ENCODE peak calls at places on chromosomes 3 and 15, in six cellular contexts. D, J, I, A, Q and E are unnamed samples.

GRCh38 chr15:83290236-83290635 is 5.8 kb upstream of the BNC1 start:
- DNase-seq in I (no peak), Q (no peak), D (no peak), J (no peak), A (no peak), E (no peak)

GRCh38 chr3:59766165-59766872 is 716.5 kb upstream of the CFAP20DC start:
- DNase-seq in D (no peak), I (peak), J (no peak), Q (no peak), A (no peak), E (no peak)

GRCh38 chr3:183285828-183286457 is 32.9 kb downstream of the B3GNT5 start:
- DNase-seq in J (no peak), Q (peak), D (no peak), A (peak), I (peak), E (no peak)

GRCh38 chr3:196585044-196585757 is 16.7 kb downstream of the FBXO45 start:
- DNase-seq in J (no peak), A (no peak), Q (no peak), D (no peak), I (no peak), E (no peak)

GRCh38 chr15:99967841-99968371 is 234.7 kb upstream of the LYSMD4 start:
- DNase-seq in Q (peak), I (no peak), J (no peak), D (no peak), A (no peak), E (no peak)

GRCh38 chr3:29711255-29711771 is 430.4 kb downstream of the RBMS3 start:
- DNase-seq in D (no peak), A (no peak), I (no peak), J (no peak), Q (no peak), E (no peak)

GRCh38 chr3:27570421-27571106 is 86.4 kb upstream of the SLC4A7 start:
- DNase-seq in D (no peak), I (no peak), A (peak), J (no peak), Q (no peak), E (no peak)

GRCh38 chr15:65184305-65184943 is 718 bp downstream of the CLPX start:
- DNase-seq in Q (peak), I (peak), D (peak), A (peak), J (peak), E (no peak)

GRCh38 chr3:189937302-189938255 is 183.1 kb downstream of the P3H2 start:
- DNase-seq in A (no peak), J (no peak), I (peak), Q (no peak), D (no peak), E (no peak)

GRCh38 chr3:193016437-193016887 is 98.8 kb upstream of the MB21D2 start:
- DNase-seq in I (no peak), A (peak), J (no peak), D (no peak), Q (peak), E (no peak)

GRCh38 chr3:14847613-14848541 is 29.1 kb downstream of the FGD5 start:
- DNase-seq in A (peak), J (peak), I (no peak), D (no peak), Q (peak), E (no peak)

GRCh38 chr3:13884851-13885703 is 5.2 kb upstream of the WNT7A start:
- DNase-seq in Q (peak), I (no peak), J (peak), D (peak), A (no peak), E (no peak)

GRCh38 chr15:53448215-53449001 is 311.1 kb downstream of the WDR72 start:
- DNase-seq in D (no peak), A (no peak), J (no peak), Q (no peak), I (no peak), E (no peak)

GRCh38 chr3:196697270-196697669 is 14.8 kb downstream of the CEP19 start:
- DNase-seq in I (no peak), J (no peak), A (no peak), Q (no peak), D (no peak), E (no peak)

GRCh38 chr3:183301937-183302580 is 49.0 kb downstream of the B3GNT5 start:
- DNase-seq in Q (no peak), A (no peak), J (no peak), I (peak), D (no peak), E (no peak)

GRCh38 chr3:66452247-66453040 is 48.4 kb downstream of the LRIG1 start:
- DNase-seq in I (no peak), D (no peak), A (peak), Q (no peak), J (no peak), E (no peak)

GRCh38 chr15:85727068-85727467 is 67.7 kb downstream of the KLHL25 start:
- DNase-seq in Q (no peak), D (no peak), A (no peak), I (no peak), J (no peak), E (no peak)

GRCh38 chr15:85726446-85726845 is 68.3 kb downstream of the KLHL25 start:
- DNase-seq in D (no peak), J (no peak), I (no peak), A (no peak), Q (no peak), E (no peak)

GRCh38 chr15:85725564-85725963 is 69.2 kb downstream of the KLHL25 start:
- DNase-seq in Q (no peak), J (no peak), A (no peak), D (no peak), I (no peak), E (no peak)

GRCh38 chr15:85733415-85733814 is 61.3 kb downstream of the KLHL25 start:
- DNase-seq in Q (no peak), J (no peak), D (no peak), A (no peak), I (no peak), E (no peak)

DNA sequence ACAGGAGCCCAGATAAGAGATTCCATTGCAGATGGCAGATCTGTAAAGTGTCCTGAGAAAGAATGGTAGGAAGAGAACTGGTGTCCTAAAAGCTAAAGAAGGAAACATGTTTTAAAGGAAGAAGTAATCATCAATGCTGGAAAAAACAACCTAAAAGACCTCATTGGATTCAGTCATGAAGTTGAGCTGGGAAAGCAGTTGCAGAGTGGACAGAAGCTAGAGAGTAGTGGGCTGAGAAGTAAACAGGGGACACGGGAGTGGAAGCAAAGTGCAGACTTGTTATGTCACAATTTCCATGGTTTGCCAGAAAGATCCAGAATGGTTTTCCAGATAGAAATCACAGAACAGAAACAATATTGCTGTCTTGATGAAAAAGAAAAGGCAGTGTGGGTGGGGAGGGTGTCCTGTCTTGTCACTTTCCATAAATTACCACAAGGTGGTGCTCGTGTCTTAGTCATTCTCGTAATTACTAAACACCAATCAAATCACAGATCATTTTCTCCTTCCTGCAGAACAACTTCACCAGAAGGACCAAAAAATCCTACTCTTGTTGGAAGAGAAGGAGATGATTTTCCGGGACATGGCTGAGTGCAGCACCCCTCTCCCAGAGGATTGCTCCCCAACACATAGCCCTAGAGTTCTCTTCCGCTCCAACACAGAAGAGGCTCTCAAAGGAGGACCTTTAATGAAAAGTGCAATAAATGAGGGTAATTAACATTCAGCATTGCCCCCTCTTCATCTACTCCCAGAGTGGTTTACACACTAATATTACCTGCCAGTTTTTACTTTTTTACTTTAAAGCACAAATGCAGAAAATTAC is 64.5 kb downstream of the KLHL25 start:
- DNase-seq in A (no peak), I (peak), J (peak), Q (no peak), D (no peak), E (no peak)
- TF ChIP-seq CTCF in A (peak), I (peak), J (peak), Q (peak), D (peak), E (peak)

GRCh38 chr3:161310649-161311423 is 60.5 kb downstream of the SPTSSB start:
- DNase-seq in D (no peak), I (no peak), J (no peak), A (no peak), Q (no peak), E (no peak)

GRCh38 chr3:161305095-161305991 is 66.0 kb downstream of the SPTSSB start:
- DNase-seq in D (no peak), Q (no peak), A (no peak), I (peak), J (no peak), E (no peak)
- TF ChIP-seq CTCF in D (peak), Q (peak), A (peak), I (peak), J (peak), E (peak)

DNA sequence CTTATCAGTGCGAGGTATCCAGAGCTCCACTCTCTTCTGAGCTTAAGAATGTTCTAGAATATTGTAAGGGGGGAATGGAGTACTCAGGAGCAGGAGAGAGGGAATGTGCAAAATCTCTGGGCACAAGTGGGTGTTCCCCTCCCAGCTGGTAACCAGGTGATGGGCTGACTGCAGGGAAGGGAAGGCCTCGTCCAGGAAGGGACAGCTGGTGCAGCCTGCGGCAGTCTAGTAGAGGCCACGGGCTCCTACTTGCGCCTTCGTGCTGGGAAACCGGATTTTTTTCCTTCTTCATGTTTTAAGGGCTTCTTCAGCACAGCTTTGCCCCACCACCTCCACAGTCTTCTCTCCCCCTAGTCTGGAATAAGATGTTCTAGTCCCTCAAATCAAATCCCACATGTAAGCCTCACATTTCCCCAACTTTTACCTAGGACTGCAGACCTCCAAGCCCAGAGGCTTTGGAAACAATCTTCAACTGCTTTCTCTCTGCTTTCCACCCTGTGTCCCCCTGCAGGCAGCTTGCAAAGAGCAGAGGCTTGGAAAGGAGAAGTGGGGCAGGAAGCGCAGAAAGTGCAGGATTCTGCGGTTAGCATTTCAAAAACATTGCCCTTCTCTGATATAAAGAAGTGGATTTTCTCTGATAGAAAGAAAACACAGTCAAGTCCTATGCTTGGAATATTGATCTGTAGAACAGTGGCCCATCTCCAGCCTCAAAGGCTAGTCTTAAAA is 11.9 kb upstream of the CGNL1 start:
- DNase-seq in J (no peak), I (peak), D (no peak), Q (no peak), A (no peak), E (no peak)
- TF ChIP-seq CTCF in J (no peak), I (peak), D (peak), Q (peak), A (peak), E (no peak)

GRCh38 chr3:62833538-62833937 is 41.7 kb downstream of the CADPS start:
- DNase-seq in J (no peak), I (no peak), A (no peak), D (no peak), Q (no peak), E (no peak)
- TF ChIP-seq CTCF in J (peak), I (no peak), A (peak), D (peak), Q (no peak), E (no peak)

DNA sequence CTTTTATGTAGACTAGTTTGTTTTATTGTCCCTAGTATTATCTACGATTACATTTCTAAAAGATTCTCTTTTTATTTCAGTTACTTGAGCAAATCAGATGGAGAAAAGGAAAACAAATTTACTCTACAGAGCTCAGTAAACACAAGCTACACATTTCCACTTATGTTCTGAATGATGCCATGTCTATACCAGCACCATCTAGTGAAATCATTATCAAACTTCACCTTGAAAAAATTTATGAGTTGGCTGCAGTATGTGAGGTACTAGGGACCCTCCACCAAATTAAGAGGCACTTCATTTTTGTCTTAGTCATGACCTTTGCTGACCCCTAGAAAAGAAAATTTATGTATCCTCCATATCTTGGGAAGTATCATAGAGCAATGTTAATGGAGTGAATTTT is 827.4 kb downstream of the SI start:
- DNase-seq in J (no peak), Q (no peak), A (no peak), D (no peak), I (no peak), E (no peak)
- TF ChIP-seq CTCF in J (no peak), Q (no peak), A (no peak), D (no peak), I (no peak), E (no peak)

GRCh38 chr3:10194328-10195071 is 29.8 kb downstream of the IRAK2 start:
- DNase-seq in I (no peak), A (no peak), D (no peak), J (no peak), Q (no peak), E (no peak)

GRCh38 chr3:10193692-10194327 is 29.1 kb downstream of the IRAK2 start:
- DNase-seq in J (no peak), A (no peak), I (no peak), D (no peak), Q (no peak), E (no peak)

GRCh38 chr3:10195692-10196091 is 31.0 kb downstream of the IRAK2 start:
- DNase-seq in A (no peak), I (no peak), D (no peak), Q (no peak), J (no peak), E (no peak)

GRCh38 chr3:10189557-10190374 is 25.0 kb downstream of the IRAK2 start:
- DNase-seq in I (peak), J (no peak), D (no peak), Q (peak), A (peak), E (no peak)

DNA sequence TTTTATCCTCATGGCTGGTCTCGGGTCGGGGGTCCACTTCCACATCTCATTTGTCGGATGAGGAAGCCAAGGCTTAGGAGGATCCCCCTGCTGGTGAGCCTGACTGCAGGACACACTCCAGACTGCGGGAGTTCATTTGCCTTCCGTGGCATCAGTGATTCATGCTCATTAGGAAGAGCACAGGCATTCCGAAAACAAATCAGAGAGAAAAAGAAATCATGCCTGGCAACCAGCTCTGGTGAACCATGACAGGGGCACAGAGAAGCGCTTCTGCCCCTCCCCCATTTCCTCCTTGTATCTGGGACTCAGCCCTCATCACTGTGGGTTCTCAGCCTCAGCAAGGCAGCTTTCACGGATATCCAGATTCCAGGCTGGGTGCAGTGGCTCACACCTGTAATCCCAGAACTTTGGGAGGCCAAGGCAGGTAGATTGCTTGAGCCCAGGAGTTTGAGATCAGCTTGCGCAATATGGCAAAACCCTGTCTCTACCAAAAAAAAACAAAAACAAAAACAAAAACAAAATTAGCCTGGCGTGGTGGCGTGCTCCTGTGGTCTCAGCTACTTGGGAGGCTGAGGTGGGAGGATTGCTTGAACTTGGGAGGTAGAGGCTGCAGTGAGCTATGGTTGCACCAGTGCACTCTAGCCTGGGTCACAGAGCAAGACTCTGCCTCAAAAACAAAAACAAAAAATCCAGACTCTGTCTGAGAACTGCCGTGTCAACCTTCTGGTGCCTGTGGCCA is 28.4 kb downstream of the IRAK2 start:
- DNase-seq in J (peak), I (peak), Q (no peak), D (no peak), A (no peak), E (no peak)
- TF ChIP-seq CTCF in J (peak), I (peak), Q (peak), D (peak), A (peak), E (no peak)

DNA sequence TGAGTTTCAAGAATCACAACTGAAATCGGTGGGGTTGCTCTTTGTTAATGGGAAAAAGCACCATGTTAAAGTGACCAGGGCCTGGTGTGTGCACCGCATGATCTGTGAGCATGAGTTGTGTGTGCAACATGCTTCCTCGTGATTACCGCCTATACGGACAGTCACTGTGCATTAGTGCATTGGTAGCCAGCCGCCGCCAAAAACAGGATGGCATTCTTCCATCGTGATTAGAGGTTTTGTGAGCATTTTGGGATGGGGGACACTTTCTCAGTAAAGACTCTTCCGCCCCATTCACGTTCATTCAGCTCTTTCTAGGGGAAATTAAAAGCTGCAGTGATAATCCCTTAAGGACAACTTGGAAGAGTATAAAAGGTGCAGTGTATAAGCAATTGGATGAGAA is 448.1 kb downstream of the FHIT start:
- DNase-seq in Q (no peak), D (no peak), A (no peak), I (no peak), J (no peak), E (no peak)
- TF ChIP-seq CTCF in Q (no peak), D (no peak), A (no peak), I (no peak), J (no peak), E (no peak)